ENCODE peak calls at places on chromosome 9, in ten cellular contexts. M is hippocampal formation; T is AG04450; I is pancreas; F is left colon; A is mesothelial cell of epicardium; B is GM12865; G is stimulated activated CD8-positive, alpha-beta memory T cell treated with anti-CD3 and anti-CD28 coated beads, Interleukin-15, amount 100 ng/mL, for 24 hours; O is NCI-H460; R is cardiac muscle cell. S is an unnamed sample.

GRCh38 chr9:77800924-77801551 is 152.9 kb upstream of the GNA14 start:
- DNase-seq in G (no peak), R (no peak), F (no peak), T (no peak), A (no peak), O (no peak), B (no peak), I (no peak), M (no peak), S (no peak)

GRCh38 chr9:5551771-5552170 is 41.4 kb downstream of the PDCD1LG2 start:
- DNase-seq in R (no peak), T (no peak), M (no peak), I (no peak), G (no peak), A (no peak), F (no peak), B (no peak), O (no peak), S (no peak)

GRCh38 chr9:132185164-132186009 is 23.5 kb downstream of the NTNG2 start:
- DNase-seq in B (no peak), R (peak), M (no peak), A (no peak), I (no peak), F (no peak), T (no peak), O (no peak), G (no peak), S (no peak)

GRCh38 chr9:134995792-134996120 is 78.0 kb upstream of the FCN1 start:
- DNase-seq in A (no peak), M (no peak), T (no peak), G (no peak), F (no peak), R (no peak), B (no peak), O (no peak), I (no peak), S (peak)

GRCh38 chr9:33466565-33467495 is 6.9 kb downstream of the NOL6 start:
- DNase-seq in A (peak), M (no peak), B (peak), T (no peak), G (peak), I (peak), R (peak), O (peak), F (peak), S (peak)

GRCh38 chr9:95218790-95219189 is 98.7 kb downstream of the FANCC start:
- DNase-seq in O (no peak), T (no peak), B (no peak), G (no peak), F (no peak), I (no peak), M (no peak), A (no peak), R (no peak), S (no peak)

GRCh38 chr9:109064963-109065701 is 51.8 kb upstream of the CTNNAL1 start:
- DNase-seq in A (no peak), F (no peak), M (no peak), O (peak), B (no peak), G (no peak), I (no peak), R (no peak), T (no peak), S (no peak)

GRCh38 chr9:110877376-110877775 is 160.9 kb downstream of the LPAR1 start:
- DNase-seq in O (no peak), A (no peak), M (no peak), F (no peak), B (no peak), R (no peak), G (no peak), T (no peak), I (no peak), S (no peak)

GRCh38 chr9:35510745-35511428 is 21.0 kb downstream of the RUSC2 start:
- DNase-seq in M (no peak), B (no peak), F (peak), R (peak), I (no peak), A (no peak), G (no peak), O (no peak), T (peak), S (peak)

GRCh38 chr9:74589576-74589975 is 92.4 kb downstream of the RORB start:
- DNase-seq in R (no peak), M (no peak), O (no peak), T (no peak), B (peak), G (no peak), F (no peak), A (no peak), I (no peak), S (no peak)